ENCODE peak calls at places on chromosomes 4 and X, in nine cellular contexts. P is fibroblast of mammary gland, R is lower leg skin, L is AG09319, A is endothelial cell, C is neural progenitor cell, F is cardiac muscle cell, U is Peyer's patch, Y is fibroblast of pulmonary artery. O is an unnamed sample.

GRCh38 chr4:73822389-73822788 is 14.1 kb upstream of the CXCL6 start:
- DNase-seq in F (no peak), R (no peak), L (no peak), C (no peak), U (no peak), A (no peak), P (peak; percentile 60), Y (no peak), O (peak; percentile 45)

GRCh38 chrX:11151799-11152591 is 40.9 kb downstream of the HCCS start:
- DNase-seq in Y (no peak), C (peak; percentile 11), A (no peak), U (no peak), R (no peak), F (no peak), P (no peak), L (no peak), O (no peak)

GRCh38 chr4:6991771-6992557 is 51.2 kb upstream of the TADA2B start:
- DNase-seq in F (no peak), R (peak; percentile 85), P (peak; percentile 94), C (no peak), A (no peak), L (peak; percentile 68), Y (peak; percentile 96), U (no peak), O (peak; percentile 94)

GRCh38 chrX:44884944-44885343 is 12.0 kb downstream of the KDM6A start:
- DNase-seq in R (no peak), A (no peak), Y (no peak), L (no peak), U (no peak), F (no peak), C (no peak), P (no peak), O (no peak)

GRCh38 chr4:139559692-139560091 is 3.7 kb upstream of the SETD7 start:
- DNase-seq in Y (no peak), P (no peak), C (no peak), L (no peak), R (no peak), A (no peak), F (peak; percentile 55), U (no peak), O (no peak)

GRCh38 chrX:37371578-37371981 is 22.4 kb downstream of the PRRG1 start:
- DNase-seq in C (no peak), L (no peak), A (no peak), F (no peak), U (no peak), Y (no peak), R (no peak), P (peak; percentile 23), O (no peak)

GRCh38 chrX:56793533-56794320 is 64.7 kb downstream of the NBDY start:
- DNase-seq in P (peak; percentile 28), F (no peak), U (peak; percentile 5), Y (no peak), A (no peak), C (no peak), L (no peak), R (no peak), O (no peak)

GRCh38 chr4:132646186-132646585 is 502.9 kb upstream of the PCDH10 start:
- DNase-seq in L (no peak), P (no peak), C (no peak), U (no peak), F (no peak), Y (no peak), R (no peak), A (no peak), O (peak; percentile 58)

GRCh38 chr4:26326791-26327190 is 6.0 kb downstream of the RBPJ start:
- DNase-seq in A (no peak), R (no peak), P (peak; percentile 92), C (no peak), L (peak; percentile 54), Y (peak; percentile 74), F (no peak), U (no peak), O (no peak)

DNA sequence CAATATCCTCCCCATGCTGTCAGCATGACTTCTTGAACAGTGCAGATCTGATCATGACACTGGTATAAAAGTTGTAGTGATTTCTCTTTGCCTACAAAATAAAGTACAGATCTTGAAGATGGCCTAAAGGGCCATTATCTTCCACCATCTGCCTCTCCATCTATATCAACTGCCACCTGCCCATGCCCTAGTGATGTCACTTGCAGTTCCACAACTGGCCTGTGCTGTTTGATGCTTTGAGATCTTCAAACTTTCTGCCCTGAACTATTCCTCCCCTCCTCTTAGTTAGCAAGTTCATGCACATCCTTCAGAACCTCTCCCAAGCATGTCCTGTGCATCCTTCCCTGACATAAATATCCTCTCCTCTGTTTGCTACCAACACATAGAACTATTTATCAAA is 217.0 kb downstream of the SOWAHB start:
- DNase-seq in Y (no peak), P (no peak), C (no peak), U (no peak), F (no peak), A (no peak), R (no peak), L (no peak), O (no peak)
- TF ChIP-seq CTCF in Y (no peak), P (no peak), C (no peak), U (no peak), F (no peak), A (no peak), R (no peak), L (no peak), O (no peak)

GRCh38 chrX:2610246-2611170 is 80.6 kb upstream of the CD99 start:
- DNase-seq in A (no peak), C (no peak), L (no peak), F (no peak), Y (no peak), P (no peak), R (no peak), U (no peak), O (no peak)

GRCh38 chrX:2607113-2607512 is 84.0 kb upstream of the CD99 start:
- DNase-seq in P (no peak), R (no peak), Y (no peak), F (no peak), L (no peak), U (no peak), C (no peak), A (no peak), O (no peak)

GRCh38 chrX:2614911-2615310 is 76.2 kb upstream of the CD99 start:
- DNase-seq in Y (peak; percentile 91), U (no peak), P (peak; percentile 83), R (no peak), C (peak; percentile 45), A (no peak), L (peak; percentile 43), F (peak; percentile 43), O (no peak)

GRCh38 chrX:2608638-2609430 is 82.3 kb upstream of the CD99 start:
- DNase-seq in F (peak; percentile 86), C (peak; percentile 88), Y (peak; percentile 86), U (peak; percentile 96), A (peak; percentile 72), P (peak; percentile 68), R (peak; percentile 96), L (peak; percentile 69), O (peak; percentile 83)

DNA sequence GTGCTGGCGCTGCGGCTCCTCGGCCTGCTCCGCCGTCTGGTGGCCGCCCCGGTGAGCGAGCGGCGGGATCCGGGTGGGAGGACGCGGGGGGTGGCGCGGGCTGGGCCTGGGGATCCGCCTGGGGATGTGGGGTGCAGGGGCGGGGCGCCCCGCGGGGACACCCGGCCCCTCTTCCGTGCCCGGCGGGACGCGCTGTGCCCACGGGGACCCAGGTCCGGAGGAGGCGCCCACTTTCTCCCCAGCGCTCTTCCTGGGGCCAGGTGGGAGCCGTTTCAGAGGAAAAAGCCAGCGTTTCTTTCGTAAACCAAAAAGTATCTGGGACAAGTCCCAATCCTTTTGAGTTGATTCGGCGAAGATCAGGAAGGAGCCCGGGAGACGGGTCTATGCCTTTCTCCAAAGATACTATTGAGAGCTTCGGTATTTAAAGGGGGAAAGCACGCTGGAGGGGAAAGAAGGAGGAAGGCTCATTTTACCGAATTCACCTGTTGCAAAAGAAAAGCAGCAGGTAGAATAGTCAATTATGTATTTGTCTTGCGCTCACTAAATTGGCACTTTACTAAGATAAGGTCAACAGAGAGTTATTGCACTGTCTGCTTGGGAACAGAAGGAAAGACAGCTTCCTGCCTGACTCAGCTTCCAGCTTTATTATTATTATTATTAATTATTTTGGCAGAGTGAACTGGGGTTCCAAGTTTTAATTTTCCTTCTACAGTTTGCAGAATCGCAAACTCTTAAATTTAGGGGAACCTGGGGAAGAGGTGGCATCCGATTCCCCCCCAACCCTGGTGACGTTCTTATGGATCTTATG is 81.5 kb upstream of the CD99 start:
- DNase-seq in A (no peak), Y (peak; percentile 22), U (no peak), L (no peak), F (no peak), C (peak; percentile 44), P (peak; percentile 24), R (peak; percentile 87), O (peak; percentile 34)
- TF ChIP-seq CTCF in A (no peak), Y (no peak), U (no peak), L (no peak), F (no peak), C (peak; percentile 35), P (no peak), R (no peak), O (peak; percentile 25)

DNA sequence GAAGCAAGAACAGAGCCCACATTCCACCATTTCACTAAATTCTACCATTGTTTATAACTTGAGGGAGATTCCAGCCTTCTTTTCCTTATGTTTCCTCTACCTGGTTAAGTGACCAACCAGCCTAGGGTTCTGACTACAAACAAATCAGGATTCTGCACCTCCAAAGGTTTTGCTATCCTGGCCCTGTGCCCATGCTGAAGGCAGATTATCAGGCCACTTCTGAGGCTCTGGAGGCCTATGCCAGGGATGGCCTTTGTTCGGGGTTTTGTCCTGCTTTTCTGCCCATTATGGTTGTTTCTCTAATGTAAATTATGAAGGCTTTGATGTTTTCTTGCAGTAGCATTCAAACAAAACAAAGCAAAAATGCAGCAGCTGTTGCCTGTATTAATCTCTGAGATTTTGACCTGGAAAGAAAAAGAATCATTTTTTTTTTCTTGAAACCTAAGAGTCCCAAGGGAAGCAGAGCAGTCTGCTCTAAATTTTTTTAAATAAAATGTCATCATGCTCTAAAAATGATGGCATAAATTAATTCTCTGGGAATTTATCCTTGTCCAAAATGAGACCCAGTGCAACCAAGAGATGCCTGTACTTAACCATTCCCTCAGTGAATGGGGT is 55.6 kb downstream of the RNF150 start:
- DNase-seq in Y (no peak), F (no peak), U (no peak), R (no peak), L (no peak), A (no peak), P (no peak), C (no peak), O (no peak)
- TF ChIP-seq CTCF in Y (no peak), F (no peak), U (no peak), R (no peak), L (no peak), A (no peak), P (no peak), C (no peak), O (no peak)

DNA sequence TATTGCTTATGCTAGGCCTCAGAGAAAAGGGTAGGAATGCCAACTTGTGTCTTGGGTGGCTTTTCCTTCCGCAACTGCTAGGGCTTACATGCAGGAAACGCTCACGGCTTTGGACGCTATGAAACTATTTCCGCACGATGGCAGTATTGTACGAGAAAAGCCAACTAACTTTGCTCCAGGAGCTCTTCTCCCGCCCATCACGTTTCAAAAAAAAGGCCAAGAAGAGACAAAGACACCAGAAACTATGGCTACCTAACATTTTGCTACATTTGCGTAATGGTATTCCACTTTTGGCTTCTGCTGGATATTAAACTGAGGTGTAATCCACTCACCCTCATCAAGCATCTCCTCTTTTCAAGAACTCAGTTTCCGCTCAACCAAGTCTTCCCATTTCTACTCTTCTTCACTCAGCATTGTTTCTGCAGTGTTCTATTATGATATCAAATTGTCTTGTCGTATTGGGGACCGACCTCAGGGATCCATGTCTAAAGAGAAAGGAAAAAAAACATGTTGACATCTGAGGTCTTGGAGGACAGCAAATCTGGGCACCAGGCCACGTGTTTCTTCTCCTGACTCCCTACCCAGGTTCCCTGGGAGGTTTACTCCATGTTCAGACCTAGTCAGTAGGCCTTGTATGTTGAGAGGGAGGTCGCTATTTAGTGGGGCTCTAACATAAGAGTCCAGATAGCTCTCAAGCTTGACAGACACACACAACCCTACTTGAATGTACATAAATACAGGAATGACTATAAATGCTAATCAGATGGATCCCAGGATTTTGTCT is 239.4 kb upstream of the STK26 start:
- DNase-seq in U (no peak), R (peak; percentile 89), P (peak; percentile 91), A (no peak), Y (no peak), F (no peak), C (no peak), L (peak; percentile 77), O (peak; percentile 94)
- TF ChIP-seq CTCF in U (no peak), R (no peak), P (peak; percentile 49), A (no peak), Y (no peak), F (no peak), C (no peak), L (peak; percentile 45), O (peak; percentile 54)